ENCODE peak calls at places on chromosomes 11 and 22, in seven cellular contexts. R, O, N, T, Y, C and A are unnamed samples.

GRCh38 chr22:39471421-39472141 is 14.8 kb downstream of the MGAT3 start:
- DNase-seq in R (no peak), O (no peak), N (no peak), T (no peak), Y (no peak), C (no peak), A (peak)

GRCh38 chr11:131683666-131684065 is 313.3 kb downstream of the NTM start:
- DNase-seq in R (no peak), O (peak), N (no peak), T (no peak), Y (no peak), C (no peak), A (no peak)

GRCh38 chr11:44680982-44681597 is 45.7 kb upstream of the TSPAN18 start:
- DNase-seq in R (no peak), O (no peak), N (no peak), T (no peak), Y (no peak), C (no peak), A (no peak)

GRCh38 chr11:46247664-46248063 is 29.8 kb upstream of the CREB3L1 start:
- DNase-seq in R (peak), O (no peak), N (no peak), T (peak), Y (no peak), C (peak), A (peak)

GRCh38 chr11:120424970-120425332 is 86.6 kb upstream of the GRIK4 start:
- DNase-seq in R (no peak), O (no peak), N (no peak), T (no peak), Y (no peak), C (peak), A (no peak)

GRCh38 chr22:36739185-36739584 is 35.6 kb upstream of the CACNG2 start:
- DNase-seq in R (no peak), O (peak), N (no peak), T (no peak), Y (no peak), C (no peak), A (no peak)

GRCh38 chr11:111765984-111766833 is at the start of gene PPP2R1B:
- DNase-seq in R (peak), O (peak), N (no peak), T (peak), Y (peak), C (peak), A (peak)

GRCh38 chr11:45654242-45654641 is 11.2 kb downstream of the CHST1 start:
- DNase-seq in R (no peak), O (no peak), N (no peak), T (no peak), Y (no peak), C (no peak), A (no peak)

GRCh38 chr11:64809781-64810241 is 540 bp downstream of the MEN1 start:
- DNase-seq in R (no peak), O (peak), N (no peak), T (no peak), Y (no peak), C (peak), A (peak)

GRCh38 chr11:121161349-121161917 is 60.4 kb downstream of the TECTA start:
- DNase-seq in R (no peak), O (no peak), N (no peak), T (no peak), Y (no peak), C (no peak), A (no peak)

GRCh38 chr11:105124756-105125155 is 14.8 kb downstream of the CARD18 start:
- DNase-seq in R (no peak), O (no peak), N (no peak), T (no peak), Y (no peak), C (no peak), A (no peak)

GRCh38 chr11:96222102-96222501 is 120.9 kb downstream of the MAML2 start:
- DNase-seq in R (no peak), O (no peak), N (no peak), T (no peak), Y (no peak), C (no peak), A (no peak)

GRCh38 chr11:44915621-44916020 is 35.1 kb downstream of the TP53I11 start:
- DNase-seq in R (no peak), O (no peak), N (no peak), T (no peak), Y (no peak), C (no peak), A (no peak)

GRCh38 chr22:48702573-48703264 is 1125.0 kb downstream of the BRD1 start:
- DNase-seq in R (no peak), O (peak), N (no peak), T (peak), Y (no peak), C (no peak), A (no peak)

GRCh38 chr11:130523609-130524008 is 75.2 kb downstream of the ADAMTS15 start:
- DNase-seq in R (no peak), O (no peak), N (peak), T (no peak), Y (no peak), C (no peak), A (no peak)

GRCh38 chr11:46270707-46271106 is 6.8 kb upstream of the CREB3L1 start:
- DNase-seq in R (no peak), O (no peak), N (no peak), T (no peak), Y (no peak), C (no peak), A (no peak)

GRCh38 chr11:77724639-77725038 is 87.0 kb upstream of the CLNS1A start:
- DNase-seq in R (no peak), O (no peak), N (no peak), T (no peak), Y (no peak), C (no peak), A (no peak)

GRCh38 chr22:25449781-25450317 is 114.6 kb upstream of the GRK3 start:
- DNase-seq in R (no peak), O (no peak), N (no peak), T (no peak), Y (no peak), C (no peak), A (no peak)

GRCh38 chr11:134139873-134140331 is 71.0 kb downstream of the JAM3 start:
- DNase-seq in R (peak), O (no peak), N (no peak), T (peak), Y (no peak), C (peak), A (peak)

GRCh38 chr22:40426671-40427070 is 56.3 kb downstream of the SGSM3 start:
- DNase-seq in R (no peak), O (no peak), N (no peak), T (no peak), Y (no peak), C (no peak), A (no peak)

GRCh38 chr11:27722117-27722844 is 22.0 kb upstream of the BDNF start:
- DNase-seq in R (no peak), O (no peak), N (no peak), T (no peak), Y (no peak), C (no peak), A (peak)